ENCODE peak calls at places on chromosomes 4 and X, in six cellular contexts. V is GM10248, B is NCI-H1092, G is activated gamma-delta T cell treated with Interleukin-2 at 50 U/mL for 16 hours, K is left lobe of liver, D is HS-27A. W is an unnamed sample.

GRCh38 chr4:150119492-150119891 is 41.2 kb downstream of the DCLK2 start:
- DNase-seq in G (no peak), K (no peak), B (no peak), V (no peak), D (peak), W (no peak)

GRCh38 chrX:66680451-66680850 is 41.6 kb upstream of the EDA2R start:
- DNase-seq in D (no peak), G (no peak), K (no peak), B (no peak), V (no peak), W (no peak)

GRCh38 chr4:95289028-95289634 is 259.6 kb downstream of the UNC5C start:
- DNase-seq in G (no peak), D (no peak), V (no peak), K (no peak), B (no peak), W (no peak)

GRCh38 chr4:94814237-94814636 is 56.5 kb downstream of the BMPR1B start:
- DNase-seq in D (no peak), B (no peak), V (no peak), G (no peak), K (no peak), W (no peak)

GRCh38 chrX:116198810-116199209 is 28.3 kb downstream of the AGTR2 start:
- DNase-seq in D (no peak), G (no peak), B (no peak), K (no peak), V (no peak), W (no peak)

GRCh38 chr4:94523033-94523590 is 71.4 kb downstream of the PDLIM5 start:
- DNase-seq in D (no peak), K (no peak), V (no peak), B (no peak), G (no peak), W (no peak)

GRCh38 chr4:76536381-76536689 is 101.3 kb downstream of the SHROOM3 start:
- DNase-seq in G (no peak), D (no peak), V (no peak), K (no peak), B (no peak), W (no peak)

GRCh38 chrX:118569676-118570075 is 74.1 kb downstream of the DOCK11 start:
- DNase-seq in K (no peak), V (no peak), B (no peak), D (no peak), G (no peak), W (no peak)

GRCh38 chr4:183876268-183876934 is 28.7 kb upstream of the STOX2 start:
- DNase-seq in G (no peak), K (peak), V (no peak), D (no peak), B (peak), W (no peak)

GRCh38 chr4:15521442-15522039 is 51.9 kb downstream of the CC2D2A start:
- DNase-seq in K (no peak), B (no peak), G (no peak), V (no peak), D (no peak), W (no peak)

GRCh38 chr4:52890401-52890791 is 28.3 kb downstream of the RASL11B start:
- DNase-seq in K (no peak), B (no peak), V (no peak), G (no peak), D (no peak), W (no peak)

GRCh38 chr4:126738926-126739325 is 893.8 kb upstream of the INTU start:
- DNase-seq in G (no peak), K (no peak), V (no peak), D (no peak), B (no peak), W (no peak)

GRCh38 chr4:112842513-112842912 is 205.6 kb downstream of the LARP7 start:
- DNase-seq in K (no peak), G (no peak), V (no peak), B (no peak), D (no peak), W (no peak)

GRCh38 chrX:55908685-55909212 is 191.2 kb downstream of the RRAGB start:
- DNase-seq in K (no peak), B (no peak), D (no peak), V (peak), G (no peak), W (no peak)

GRCh38 chrX:84729809-84730208 is 227.6 kb upstream of the HDX start:
- DNase-seq in G (no peak), K (peak), V (peak), B (peak), D (no peak), W (no peak)

GRCh38 chr4:138891610-138892009 is 124.0 kb upstream of the NOCT start:
- DNase-seq in V (no peak), D (no peak), B (peak), K (no peak), G (no peak), W (no peak)

GRCh38 chrX:133444952-133445831 is 29.9 kb upstream of the GPC4 start:
- DNase-seq in G (no peak), V (no peak), D (no peak), B (no peak), K (no peak), W (no peak)

GRCh38 chrX:132968282-132968681 is 9.9 kb upstream of the HS6ST2 start:
- DNase-seq in D (no peak), K (no peak), G (no peak), B (no peak), V (no peak), W (no peak)

GRCh38 chrX:13369541-13370140 is 49.8 kb upstream of the ATXN3L start:
- DNase-seq in B (peak), K (no peak), G (no peak), D (no peak), V (no peak), W (no peak)

GRCh38 chr4:94446386-94446785 is 5.4 kb upstream of the PDLIM5 start:
- DNase-seq in D (no peak), K (no peak), V (no peak), G (no peak), B (no peak), W (no peak)

GRCh38 chrX:110985470-110985869 is 110.5 kb upstream of the PAK3 start:
- DNase-seq in B (no peak), G (no peak), D (no peak), V (no peak), K (no peak), W (no peak)

GRCh38 chr4:144572660-144573059 is 73.3 kb upstream of the HHIP start:
- DNase-seq in D (no peak), G (no peak), K (no peak), V (no peak), B (no peak), W (no peak)

GRCh38 chr4:605702-606425 is 19.5 kb upstream of the PDE6B start:
- DNase-seq in V (no peak), B (no peak), G (no peak), K (no peak), D (no peak), W (no peak)

GRCh38 chr4:15027921-15028435 is 25.7 kb downstream of the CPEB2 start:
- DNase-seq in K (no peak), B (no peak), V (no peak), G (no peak), D (no peak), W (no peak)

GRCh38 chrX:103393487-103393886 is 17.1 kb downstream of the BEX3 start:
- DNase-seq in G (no peak), K (no peak), V (no peak), D (no peak), B (no peak), W (no peak)

GRCh38 chrX:112270991-112271390 is 188.4 kb upstream of the TRPC5 start:
- DNase-seq in B (no peak), V (no peak), G (no peak), D (no peak), K (no peak), W (no peak)